ENCODE peak calls at places on chromosome 13, in nine cellular contexts. F is breast epithelium; A is PC-3; O is left colon; Q is NCI-H1105 treated with DMSO at 0.1 percent for 48 hours; P is hepatocyte; G is fibroblast of gingiva; X is fibroblast of pulmonary artery; Z is activated CD4-positive, alpha-beta memory T cell treated with anti-CD3 and anti-CD28 coated beads, Interleukin-2, amount 10 ng/mL, durations not matched to agents 7 days and 5 days. E is an unnamed sample.

GRCh38 chr13:78478183-78478582 is 125.2 kb downstream of the POU4F1 start:
- DNase-seq in F (no peak), A (no peak), O (no peak), Q (no peak), P (no peak), G (no peak), X (no peak), Z (no peak), E (no peak)

GRCh38 chr13:92842145-92842544 is 384.5 kb upstream of the GPC6 start:
- DNase-seq in F (no peak), A (peak), O (no peak), Q (no peak), P (no peak), G (peak), X (peak), Z (no peak), E (no peak)

GRCh38 chr13:21805733-21806132 is 134.9 kb downstream of the FGF9 start:
- DNase-seq in F (no peak), A (no peak), O (no peak), Q (no peak), P (no peak), G (no peak), X (no peak), Z (no peak), E (no peak)

GRCh38 chr13:31234729-31235128 is 35.0 kb downstream of the B3GLCT start:
- DNase-seq in F (no peak), A (peak), O (no peak), Q (no peak), P (no peak), G (no peak), X (peak), Z (no peak), E (no peak)

GRCh38 chr13:25192052-25192451 is 20.0 kb upstream of the AMER2 start:
- DNase-seq in F (no peak), A (no peak), O (no peak), Q (no peak), P (no peak), G (no peak), X (no peak), Z (no peak), E (no peak)

GRCh38 chr13:110398564-110399507 is 91.8 kb downstream of the COL4A2 start:
- DNase-seq in F (peak), A (no peak), O (no peak), Q (no peak), P (no peak), G (peak), X (peak), Z (no peak), E (no peak)

GRCh38 chr13:99178636-99179035 is 22.0 kb upstream of the UBAC2 start:
- DNase-seq in F (no peak), A (no peak), O (no peak), Q (no peak), P (no peak), G (peak), X (peak), Z (no peak), E (peak)

GRCh38 chr13:110876592-110876991 is 38.3 kb downstream of the ANKRD10 start:
- DNase-seq in F (no peak), A (no peak), O (no peak), Q (no peak), P (no peak), G (no peak), X (no peak), Z (no peak), E (no peak)